ENCODE peak calls at places on chromosome 4, in eight cellular contexts. One of them, this sample, is unnamed.
A peak's percentile ranks its signal among the peaks of the same experiment; 100 is the strongest.

GRCh38 chr4:18722748-18723191 is 701.2 kb upstream of the LCORL start:
- DNase-seq in fibroblast of the aortic adventitia: no peak
- DNase-seq in GM23248: no peak
- DNase-seq in mucosa of descending colon: peak; percentile 19
- DNase-seq in A549: no peak
- DNase-seq in pancreas: no peak
- DNase-seq in Jurkat, Clone E6-1: no peak
- DNase-seq in fibroblast of mammary gland: no peak
- DNase-seq in this sample: no peak

GRCh38 chr4:79831119-79831528 is 241.9 kb downstream of the ANTXR2 start:
- DNase-seq in fibroblast of the aortic adventitia: no peak
- DNase-seq in GM23248: no peak
- DNase-seq in mucosa of descending colon: no peak
- DNase-seq in A549: no peak
- DNase-seq in pancreas: no peak
- DNase-seq in Jurkat, Clone E6-1: no peak
- DNase-seq in fibroblast of mammary gland: no peak
- DNase-seq in this sample: no peak

GRCh38 chr4:123235431-123235830 is 161.2 kb upstream of the SPRY1 start:
- DNase-seq in fibroblast of the aortic adventitia: peak; percentile 10
- DNase-seq in GM23248: peak; percentile 36
- DNase-seq in mucosa of descending colon: no peak
- DNase-seq in A549: no peak
- DNase-seq in pancreas: no peak
- DNase-seq in Jurkat, Clone E6-1: no peak
- DNase-seq in fibroblast of mammary gland: no peak
- DNase-seq in this sample: no peak

GRCh38 chr4:26687728-26688127 is 103.8 kb downstream of the TBC1D19 start:
- DNase-seq in fibroblast of the aortic adventitia: peak; percentile 90
- DNase-seq in GM23248: peak; percentile 85
- DNase-seq in mucosa of descending colon: no peak
- DNase-seq in A549: no peak
- DNase-seq in pancreas: no peak
- DNase-seq in Jurkat, Clone E6-1: no peak
- DNase-seq in fibroblast of mammary gland: peak; percentile 68
- DNase-seq in this sample: no peak

GRCh38 chr4:151409470-151410313 is 716 bp downstream of the FHIP1A start:
- DNase-seq in fibroblast of the aortic adventitia: no peak
- DNase-seq in GM23248: no peak
- DNase-seq in mucosa of descending colon: peak; percentile 68
- DNase-seq in A549: no peak
- DNase-seq in pancreas: peak; percentile 61
- DNase-seq in Jurkat, Clone E6-1: no peak
- DNase-seq in fibroblast of mammary gland: peak; percentile 12
- DNase-seq in this sample: peak; percentile 69

GRCh38 chr4:168218663-168219062 is 99.9 kb downstream of the DDX60 start:
- DNase-seq in fibroblast of the aortic adventitia: peak; percentile 76
- DNase-seq in GM23248: peak; percentile 74
- DNase-seq in mucosa of descending colon: no peak
- DNase-seq in A549: no peak
- DNase-seq in pancreas: no peak
- DNase-seq in Jurkat, Clone E6-1: no peak
- DNase-seq in fibroblast of mammary gland: peak; percentile 58
- DNase-seq in this sample: no peak

GRCh38 chr4:112975567-112976355 is 73.7 kb upstream of the ANK2 start:
- DNase-seq in fibroblast of the aortic adventitia: no peak
- DNase-seq in GM23248: peak; percentile 59
- DNase-seq in mucosa of descending colon: no peak
- DNase-seq in A549: no peak
- DNase-seq in pancreas: no peak
- DNase-seq in Jurkat, Clone E6-1: no peak
- DNase-seq in fibroblast of mammary gland: no peak
- DNase-seq in this sample: no peak

GRCh38 chr4:38132140-38132673 is 172.0 kb downstream of the PTTG2 start:
- DNase-seq in fibroblast of the aortic adventitia: peak; percentile 99
- DNase-seq in GM23248: peak; percentile 99
- DNase-seq in mucosa of descending colon: peak; percentile 48
- DNase-seq in A549: no peak
- DNase-seq in pancreas: no peak
- DNase-seq in Jurkat, Clone E6-1: no peak
- DNase-seq in fibroblast of mammary gland: peak; percentile 100
- DNase-seq in this sample: peak; percentile 76

GRCh38 chr4:142656178-142656577 is 189.9 kb downstream of the INPP4B start:
- DNase-seq in fibroblast of the aortic adventitia: peak; percentile 23
- DNase-seq in GM23248: peak; percentile 27
- DNase-seq in mucosa of descending colon: no peak
- DNase-seq in A549: no peak
- DNase-seq in pancreas: no peak
- DNase-seq in Jurkat, Clone E6-1: peak; percentile 19
- DNase-seq in fibroblast of mammary gland: peak; percentile 15
- DNase-seq in this sample: no peak

GRCh38 chr4:27048350-27049100 is 187.9 kb downstream of the STIM2 start:
- DNase-seq in fibroblast of the aortic adventitia: peak; percentile 58
- DNase-seq in GM23248: peak; percentile 61
- DNase-seq in mucosa of descending colon: no peak
- DNase-seq in A549: peak; percentile 53
- DNase-seq in pancreas: no peak
- DNase-seq in Jurkat, Clone E6-1: peak; percentile 12
- DNase-seq in fibroblast of mammary gland: peak; percentile 41
- DNase-seq in this sample: peak; percentile 40

GRCh38 chr4:185424905-185425599 is 712 bp downstream of the UFSP2 start:
- DNase-seq in fibroblast of the aortic adventitia: peak; percentile 62
- DNase-seq in GM23248: no peak
- DNase-seq in mucosa of descending colon: no peak
- DNase-seq in A549: no peak
- DNase-seq in pancreas: no peak
- DNase-seq in Jurkat, Clone E6-1: peak; percentile 4
- DNase-seq in fibroblast of mammary gland: peak; percentile 34
- DNase-seq in this sample: no peak

GRCh38 chr4:3451956-3452355 is 10.2 kb downstream of the HGFAC start:
- DNase-seq in fibroblast of the aortic adventitia: peak; percentile 55
- DNase-seq in GM23248: peak; percentile 75
- DNase-seq in mucosa of descending colon: no peak
- DNase-seq in A549: no peak
- DNase-seq in pancreas: no peak
- DNase-seq in Jurkat, Clone E6-1: no peak
- DNase-seq in fibroblast of mammary gland: peak; percentile 71
- DNase-seq in this sample: peak; percentile 37

GRCh38 chr4:134756456-134756855 is 554.9 kb upstream of the PABPC4L start:
- DNase-seq in fibroblast of the aortic adventitia: no peak
- DNase-seq in GM23248: no peak
- DNase-seq in mucosa of descending colon: no peak
- DNase-seq in A549: no peak
- DNase-seq in pancreas: no peak
- DNase-seq in Jurkat, Clone E6-1: no peak
- DNase-seq in fibroblast of mammary gland: no peak
- DNase-seq in this sample: no peak

GRCh38 chr4:26860922-26861433 is 337 bp downstream of the STIM2 start:
- DNase-seq in fibroblast of the aortic adventitia: no peak
- DNase-seq in GM23248: peak; percentile 83
- DNase-seq in mucosa of descending colon: peak; percentile 75
- DNase-seq in A549: no peak
- DNase-seq in pancreas: peak; percentile 68
- DNase-seq in Jurkat, Clone E6-1: no peak
- DNase-seq in fibroblast of mammary gland: peak; percentile 33
- DNase-seq in this sample: no peak

GRCh38 chr4:47287735-47288134 is 175.8 kb downstream of the COMMD8 start:
- DNase-seq in fibroblast of the aortic adventitia: peak; percentile 70
- DNase-seq in GM23248: peak; percentile 3
- DNase-seq in mucosa of descending colon: no peak
- DNase-seq in A549: no peak
- DNase-seq in pancreas: no peak
- DNase-seq in Jurkat, Clone E6-1: no peak
- DNase-seq in fibroblast of mammary gland: peak; percentile 38
- DNase-seq in this sample: peak; percentile 0

GRCh38 chr4:5276475-5277045 is 225.3 kb downstream of the STK32B start:
- DNase-seq in fibroblast of the aortic adventitia: no peak
- DNase-seq in GM23248: peak; percentile 3
- DNase-seq in mucosa of descending colon: no peak
- DNase-seq in A549: no peak
- DNase-seq in pancreas: no peak
- DNase-seq in Jurkat, Clone E6-1: no peak
- DNase-seq in fibroblast of mammary gland: no peak
- DNase-seq in this sample: no peak

GRCh38 chr4:119207051-119207450 is 5.5 kb upstream of the USP53 start:
- DNase-seq in fibroblast of the aortic adventitia: peak; percentile 91
- DNase-seq in GM23248: peak; percentile 53
- DNase-seq in mucosa of descending colon: no peak
- DNase-seq in A549: no peak
- DNase-seq in pancreas: no peak
- DNase-seq in Jurkat, Clone E6-1: no peak
- DNase-seq in fibroblast of mammary gland: peak; percentile 69
- DNase-seq in this sample: no peak

GRCh38 chr4:59094505-59094904 is 1984.3 kb upstream of the IGFBP7 start:
- DNase-seq in fibroblast of the aortic adventitia: no peak
- DNase-seq in GM23248: no peak
- DNase-seq in mucosa of descending colon: no peak
- DNase-seq in A549: no peak
- DNase-seq in pancreas: no peak
- DNase-seq in Jurkat, Clone E6-1: no peak
- DNase-seq in fibroblast of mammary gland: no peak
- DNase-seq in this sample: no peak

GRCh38 chr4:3342182-3342854 is 49.5 kb downstream of the RGS12 start:
- DNase-seq in fibroblast of the aortic adventitia: peak; percentile 72
- DNase-seq in GM23248: peak; percentile 64
- DNase-seq in mucosa of descending colon: no peak
- DNase-seq in A549: peak; percentile 14
- DNase-seq in pancreas: no peak
- DNase-seq in Jurkat, Clone E6-1: no peak
- DNase-seq in fibroblast of mammary gland: peak; percentile 80
- DNase-seq in this sample: no peak

GRCh38 chr4:38193464-38193863 is 233.3 kb downstream of the PTTG2 start:
- DNase-seq in fibroblast of the aortic adventitia: no peak
- DNase-seq in GM23248: no peak
- DNase-seq in mucosa of descending colon: no peak
- DNase-seq in A549: no peak
- DNase-seq in pancreas: no peak
- DNase-seq in Jurkat, Clone E6-1: no peak
- DNase-seq in fibroblast of mammary gland: no peak
- DNase-seq in this sample: no peak

GRCh38 chr4:67939195-67939594 is 24.1 kb downstream of the TMPRSS11A start:
- DNase-seq in fibroblast of the aortic adventitia: no peak
- DNase-seq in GM23248: no peak
- DNase-seq in mucosa of descending colon: no peak
- DNase-seq in A549: no peak
- DNase-seq in pancreas: no peak
- DNase-seq in Jurkat, Clone E6-1: no peak
- DNase-seq in fibroblast of mammary gland: no peak
- DNase-seq in this sample: no peak

GRCh38 chr4:5888222-5888701 is 4.6 kb downstream of the CRMP1 start:
- DNase-seq in fibroblast of the aortic adventitia: no peak
- DNase-seq in GM23248: no peak
- DNase-seq in mucosa of descending colon: no peak
- DNase-seq in A549: no peak
- DNase-seq in pancreas: no peak
- DNase-seq in Jurkat, Clone E6-1: no peak
- DNase-seq in fibroblast of mammary gland: no peak
- DNase-seq in this sample: no peak

GRCh38 chr4:142547974-142548373 is 298.1 kb downstream of the INPP4B start:
- DNase-seq in fibroblast of the aortic adventitia: peak; percentile 87
- DNase-seq in GM23248: peak; percentile 80
- DNase-seq in mucosa of descending colon: no peak
- DNase-seq in A549: no peak
- DNase-seq in pancreas: no peak
- DNase-seq in Jurkat, Clone E6-1: no peak
- DNase-seq in fibroblast of mammary gland: peak; percentile 14
- DNase-seq in this sample: no peak

GRCh38 chr4:8225704-8226443 is 26.8 kb downstream of the SH3TC1 start:
- DNase-seq in fibroblast of the aortic adventitia: no peak
- DNase-seq in GM23248: no peak
- DNase-seq in mucosa of descending colon: no peak
- DNase-seq in A549: no peak
- DNase-seq in pancreas: peak; percentile 27
- DNase-seq in Jurkat, Clone E6-1: no peak
- DNase-seq in fibroblast of mammary gland: no peak
- DNase-seq in this sample: no peak
- H3K4me3 ChIP-seq in fibroblast of the aortic adventitia: no peak overlapping the region
- H3K4me3 ChIP-seq in GM23248: no peak overlapping the region
- H3K4me3 ChIP-seq in mucosa of descending colon: no peak overlapping the region
- H3K4me3 ChIP-seq in A549: no peak overlapping the region
- H3K4me3 ChIP-seq in pancreas: no peak overlapping the region
- H3K4me3 ChIP-seq in Jurkat, Clone E6-1: no peak overlapping the region
- H3K4me3 ChIP-seq in fibroblast of mammary gland: no peak overlapping the region
- H3K4me3 ChIP-seq in this sample: no peak overlapping the region

GRCh38 chr4:146647615-146648383 is 9.1 kb downstream of the POU4F2 start:
- DNase-seq in fibroblast of the aortic adventitia: no peak
- DNase-seq in GM23248: peak; percentile 16
- DNase-seq in mucosa of descending colon: no peak
- DNase-seq in A549: no peak
- DNase-seq in pancreas: no peak
- DNase-seq in Jurkat, Clone E6-1: no peak
- DNase-seq in fibroblast of mammary gland: no peak
- DNase-seq in this sample: no peak
- H3K4me3 ChIP-seq in fibroblast of the aortic adventitia: no peak overlapping the region
- H3K4me3 ChIP-seq in GM23248: no peak overlapping the region
- H3K4me3 ChIP-seq in mucosa of descending colon: no peak overlapping the region
- H3K4me3 ChIP-seq in A549: no peak overlapping the region
- H3K4me3 ChIP-seq in pancreas: no peak overlapping the region
- H3K4me3 ChIP-seq in Jurkat, Clone E6-1: no peak overlapping the region
- H3K4me3 ChIP-seq in fibroblast of mammary gland: no peak overlapping the region
- H3K4me3 ChIP-seq in this sample: no peak overlapping the region

DNA sequence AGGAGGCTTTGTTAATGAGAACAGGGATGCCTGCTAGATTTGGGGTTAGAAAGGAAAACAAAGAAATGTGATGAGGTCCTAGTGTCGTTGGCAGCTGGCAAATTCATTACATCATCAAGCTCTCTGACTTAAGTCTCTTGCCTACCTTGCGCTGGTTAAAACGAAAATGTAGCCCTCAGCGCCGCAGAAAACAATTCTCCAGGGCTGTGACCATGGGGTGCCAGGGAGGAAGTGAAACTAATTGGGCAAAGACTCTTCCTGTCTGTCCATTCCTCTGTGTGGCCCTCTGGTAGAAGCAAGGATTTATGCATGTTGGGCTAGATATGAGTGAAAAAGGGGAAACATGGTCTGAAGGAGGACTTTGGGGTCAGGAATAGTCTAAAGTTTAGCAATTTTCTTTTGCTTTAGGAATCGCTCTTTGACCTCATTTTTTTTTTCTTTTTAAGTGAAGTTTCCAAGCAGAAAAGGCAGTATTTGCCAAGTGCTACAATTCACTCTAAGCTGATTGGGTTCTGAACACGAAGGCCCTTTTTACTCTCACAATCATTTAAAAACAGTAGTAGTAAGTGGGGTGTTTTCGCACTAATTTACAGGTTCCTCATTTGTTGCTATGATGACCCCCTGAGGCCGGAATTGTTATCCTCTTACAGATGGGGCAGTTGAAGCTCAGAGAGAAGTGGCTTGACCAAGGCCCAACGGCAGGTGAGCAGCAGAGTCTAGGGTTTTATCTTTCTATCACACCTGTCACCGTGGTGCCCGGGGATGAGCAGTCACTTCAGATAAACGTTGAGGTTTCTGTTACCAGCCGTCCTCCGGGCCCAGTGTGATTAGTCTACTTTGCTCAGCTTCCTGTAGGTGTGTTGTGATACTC is 27.3 kb upstream of the CHRNA9 start:
- DNase-seq in fibroblast of the aortic adventitia: no peak
- DNase-seq in GM23248: no peak
- DNase-seq in mucosa of descending colon: peak; percentile 42
- DNase-seq in A549: no peak
- DNase-seq in pancreas: no peak
- DNase-seq in Jurkat, Clone E6-1: peak; percentile 96
- DNase-seq in fibroblast of mammary gland: no peak
- DNase-seq in this sample: peak; percentile 48
- H3K4me3 ChIP-seq in fibroblast of the aortic adventitia: no peak overlapping the region
- H3K4me3 ChIP-seq in GM23248: no peak overlapping the region
- H3K4me3 ChIP-seq in mucosa of descending colon: no peak overlapping the region
- H3K4me3 ChIP-seq in A549: no peak overlapping the region
- H3K4me3 ChIP-seq in pancreas: no peak overlapping the region
- H3K4me3 ChIP-seq in Jurkat, Clone E6-1: peak overlapping the region; percentile 37
- H3K4me3 ChIP-seq in fibroblast of mammary gland: no peak overlapping the region
- H3K4me3 ChIP-seq in this sample: no peak overlapping the region

GRCh38 chr4:106430797-106431196 is 62.2 kb upstream of the GIMD1 start:
- DNase-seq in fibroblast of the aortic adventitia: no peak
- DNase-seq in GM23248: no peak
- DNase-seq in mucosa of descending colon: no peak
- DNase-seq in A549: no peak
- DNase-seq in pancreas: no peak
- DNase-seq in Jurkat, Clone E6-1: no peak
- DNase-seq in fibroblast of mammary gland: no peak
- DNase-seq in this sample: no peak
- H3K4me3 ChIP-seq in fibroblast of the aortic adventitia: no peak overlapping the region
- H3K4me3 ChIP-seq in GM23248: no peak overlapping the region
- H3K4me3 ChIP-seq in mucosa of descending colon: no peak overlapping the region
- H3K4me3 ChIP-seq in A549: no peak overlapping the region
- H3K4me3 ChIP-seq in pancreas: no peak overlapping the region
- H3K4me3 ChIP-seq in Jurkat, Clone E6-1: no peak overlapping the region
- H3K4me3 ChIP-seq in fibroblast of mammary gland: no peak overlapping the region
- H3K4me3 ChIP-seq in this sample: no peak overlapping the region